ENCODE peak calls at places on chromosome 6, in six cellular contexts. Y is astrocyte of the cerebellum, V is DMS 273 treated with DMSO at 0.1 percent for 48 hours, E is H9, O is AG08395, A is SW 1271. S is an unnamed sample.

GRCh38 chr6:73079611-73079955 is 145.7 kb downstream of the KHDC1L start:
- DNase-seq in Y (peak), V (no peak), E (no peak), O (peak), A (no peak), S (peak)

GRCh38 chr6:131136021-131136847 is 967 bp downstream of the AKAP7 start:
- DNase-seq in Y (peak), V (no peak), E (no peak), O (peak), A (no peak), S (no peak)

GRCh38 chr6:2976571-2977085 is 5.3 kb upstream of the SERPINB6 start:
- DNase-seq in Y (peak), V (no peak), E (no peak), O (peak), A (peak), S (peak)

GRCh38 chr6:163843194-163843593 is 428.7 kb downstream of the QKI start:
- DNase-seq in Y (no peak), V (no peak), E (no peak), O (no peak), A (no peak), S (no peak)

GRCh38 chr6:568085-568484 is 88.8 kb downstream of the HUS1B start:
- DNase-seq in Y (no peak), V (no peak), E (no peak), O (no peak), A (no peak), S (no peak)

GRCh38 chr6:31784270-31784925 is 7.3 kb upstream of the VWA7 start:
- DNase-seq in Y (no peak), V (no peak), E (no peak), O (no peak), A (no peak), S (no peak)

GRCh38 chr6:25992413-25993037 is 29.9 kb downstream of the TRIM38 start:
- DNase-seq in Y (peak), V (peak), E (peak), O (peak), A (peak), S (peak)

GRCh38 chr6:154261688-154262397 is 94.8 kb downstream of the IPCEF1 start:
- DNase-seq in Y (no peak), V (no peak), E (no peak), O (no peak), A (no peak), S (no peak)

GRCh38 chr6:97068211-97068610 is 143.7 kb downstream of the KLHL32 start:
- DNase-seq in Y (peak), V (peak), E (no peak), O (peak), A (no peak), S (no peak)

GRCh38 chr6:16947461-16948159 is 154.2 kb upstream of the STMND1 start:
- DNase-seq in Y (peak), V (peak), E (no peak), O (peak), A (no peak), S (peak)

GRCh38 chr6:158174514-158174913 is 6.4 kb downstream of the GTF2H5 start:
- DNase-seq in Y (peak), V (no peak), E (no peak), O (peak), A (no peak), S (peak)

GRCh38 chr6:80404889-80405288 is 298.4 kb downstream of the BCKDHB start:
- DNase-seq in Y (no peak), V (no peak), E (no peak), O (no peak), A (no peak), S (no peak)

GRCh38 chr6:16649241-16649640 is 112.0 kb downstream of the ATXN1 start:
- DNase-seq in Y (no peak), V (no peak), E (no peak), O (no peak), A (no peak), S (no peak)

GRCh38 chr6:97195117-97195516 is 87.9 kb downstream of the MMS22L start:
- DNase-seq in Y (no peak), V (peak), E (no peak), O (peak), A (no peak), S (no peak)

GRCh38 chr6:56860466-56860865 is 94.4 kb upstream of the BEND6 start:
- DNase-seq in Y (no peak), V (no peak), E (no peak), O (peak), A (no peak), S (no peak)